ENCODE peak calls at places on chromosomes 11 and 22, in ten cellular contexts. One of them, this sample, is unnamed.

GRCh38 chr11:92409956-92410355 is 185.3 kb downstream of the FAT3 start:
- ATAC-seq in right lobe of liver: no peak
- ATAC-seq in left colon: no peak
- ATAC-seq in stimulated activated memory B cell treated with anti-CD40 and anti-IgM and Interleukin-4, amounts not matched to agents 10 μg/mL and 1 μg/mL and 100 μg/mL, for 72 hours: no peak
- ATAC-seq in natural killer cell: no peak
- ATAC-seq in aorta: no peak
- ATAC-seq in activated naive CD8-positive, alpha-beta T cell treated with anti-CD3 and anti-CD28 coated beads, Interleukin-2, amount 10 ng/mL, durations not matched to agents 7 days and 5 days: no peak
- ATAC-seq in Panc1: no peak
- ATAC-seq in activated CD8-positive, alpha-beta memory T cell treated with anti-CD3 and anti-CD28 coated beads, Interleukin-2, amount 10 ng/mL, durations not matched to agents 7 days and 5 days: no peak
- ATAC-seq in central memory CD8-positive, alpha-beta T cell: no peak
- ATAC-seq in this sample: no peak

GRCh38 chr11:34345012-34345804 is 12.6 kb downstream of the ABTB2 start:
- ATAC-seq in right lobe of liver: peak
- ATAC-seq in left colon: peak
- ATAC-seq in stimulated activated memory B cell treated with anti-CD40 and anti-IgM and Interleukin-4, amounts not matched to agents 10 μg/mL and 1 μg/mL and 100 μg/mL, for 72 hours: no peak
- ATAC-seq in natural killer cell: no peak
- ATAC-seq in aorta: no peak
- ATAC-seq in activated naive CD8-positive, alpha-beta T cell treated with anti-CD3 and anti-CD28 coated beads, Interleukin-2, amount 10 ng/mL, durations not matched to agents 7 days and 5 days: no peak
- ATAC-seq in Panc1: peak
- ATAC-seq in activated CD8-positive, alpha-beta memory T cell treated with anti-CD3 and anti-CD28 coated beads, Interleukin-2, amount 10 ng/mL, durations not matched to agents 7 days and 5 days: peak
- ATAC-seq in central memory CD8-positive, alpha-beta T cell: no peak
- ATAC-seq in this sample: no peak

GRCh38 chr11:27028653-27029052 is 12.0 kb upstream of the BBOX1 start:
- ATAC-seq in right lobe of liver: no peak
- ATAC-seq in left colon: no peak
- ATAC-seq in stimulated activated memory B cell treated with anti-CD40 and anti-IgM and Interleukin-4, amounts not matched to agents 10 μg/mL and 1 μg/mL and 100 μg/mL, for 72 hours: no peak
- ATAC-seq in natural killer cell: no peak
- ATAC-seq in aorta: peak
- ATAC-seq in activated naive CD8-positive, alpha-beta T cell treated with anti-CD3 and anti-CD28 coated beads, Interleukin-2, amount 10 ng/mL, durations not matched to agents 7 days and 5 days: no peak
- ATAC-seq in Panc1: no peak
- ATAC-seq in activated CD8-positive, alpha-beta memory T cell treated with anti-CD3 and anti-CD28 coated beads, Interleukin-2, amount 10 ng/mL, durations not matched to agents 7 days and 5 days: no peak
- ATAC-seq in central memory CD8-positive, alpha-beta T cell: no peak
- ATAC-seq in this sample: no peak

GRCh38 chr11:94790771-94791180 is 22.6 kb downstream of the AMOTL1 start:
- ATAC-seq in right lobe of liver: no peak
- ATAC-seq in left colon: no peak
- ATAC-seq in stimulated activated memory B cell treated with anti-CD40 and anti-IgM and Interleukin-4, amounts not matched to agents 10 μg/mL and 1 μg/mL and 100 μg/mL, for 72 hours: no peak
- ATAC-seq in natural killer cell: no peak
- ATAC-seq in aorta: no peak
- ATAC-seq in activated naive CD8-positive, alpha-beta T cell treated with anti-CD3 and anti-CD28 coated beads, Interleukin-2, amount 10 ng/mL, durations not matched to agents 7 days and 5 days: no peak
- ATAC-seq in Panc1: no peak
- ATAC-seq in activated CD8-positive, alpha-beta memory T cell treated with anti-CD3 and anti-CD28 coated beads, Interleukin-2, amount 10 ng/mL, durations not matched to agents 7 days and 5 days: no peak
- ATAC-seq in central memory CD8-positive, alpha-beta T cell: no peak
- ATAC-seq in this sample: no peak

GRCh38 chr11:64566915-64567882 is 23.8 kb upstream of the SLC22A12 start:
- ATAC-seq in right lobe of liver: peak
- ATAC-seq in left colon: no peak
- ATAC-seq in stimulated activated memory B cell treated with anti-CD40 and anti-IgM and Interleukin-4, amounts not matched to agents 10 μg/mL and 1 μg/mL and 100 μg/mL, for 72 hours: no peak
- ATAC-seq in natural killer cell: no peak
- ATAC-seq in aorta: no peak
- ATAC-seq in activated naive CD8-positive, alpha-beta T cell treated with anti-CD3 and anti-CD28 coated beads, Interleukin-2, amount 10 ng/mL, durations not matched to agents 7 days and 5 days: no peak
- ATAC-seq in Panc1: no peak
- ATAC-seq in activated CD8-positive, alpha-beta memory T cell treated with anti-CD3 and anti-CD28 coated beads, Interleukin-2, amount 10 ng/mL, durations not matched to agents 7 days and 5 days: no peak
- ATAC-seq in central memory CD8-positive, alpha-beta T cell: no peak
- ATAC-seq in this sample: peak

GRCh38 chr22:35334010-35334409 is 34.3 kb downstream of the TOM1 start:
- ATAC-seq in right lobe of liver: no peak
- ATAC-seq in left colon: no peak
- ATAC-seq in stimulated activated memory B cell treated with anti-CD40 and anti-IgM and Interleukin-4, amounts not matched to agents 10 μg/mL and 1 μg/mL and 100 μg/mL, for 72 hours: peak
- ATAC-seq in natural killer cell: no peak
- ATAC-seq in aorta: no peak
- ATAC-seq in activated naive CD8-positive, alpha-beta T cell treated with anti-CD3 and anti-CD28 coated beads, Interleukin-2, amount 10 ng/mL, durations not matched to agents 7 days and 5 days: no peak
- ATAC-seq in Panc1: no peak
- ATAC-seq in activated CD8-positive, alpha-beta memory T cell treated with anti-CD3 and anti-CD28 coated beads, Interleukin-2, amount 10 ng/mL, durations not matched to agents 7 days and 5 days: no peak
- ATAC-seq in central memory CD8-positive, alpha-beta T cell: no peak
- ATAC-seq in this sample: no peak

GRCh38 chr11:450809-451451 is 851 bp downstream of the PTDSS2 start:
- ATAC-seq in right lobe of liver: peak
- ATAC-seq in left colon: peak
- ATAC-seq in stimulated activated memory B cell treated with anti-CD40 and anti-IgM and Interleukin-4, amounts not matched to agents 10 μg/mL and 1 μg/mL and 100 μg/mL, for 72 hours: peak
- ATAC-seq in natural killer cell: peak
- ATAC-seq in aorta: no peak
- ATAC-seq in activated naive CD8-positive, alpha-beta T cell treated with anti-CD3 and anti-CD28 coated beads, Interleukin-2, amount 10 ng/mL, durations not matched to agents 7 days and 5 days: peak
- ATAC-seq in Panc1: peak
- ATAC-seq in activated CD8-positive, alpha-beta memory T cell treated with anti-CD3 and anti-CD28 coated beads, Interleukin-2, amount 10 ng/mL, durations not matched to agents 7 days and 5 days: peak
- ATAC-seq in central memory CD8-positive, alpha-beta T cell: peak
- ATAC-seq in this sample: no peak

GRCh38 chr11:130188585-130189347 is 29.2 kb downstream of the ST14 start:
- ATAC-seq in right lobe of liver: peak
- ATAC-seq in left colon: no peak
- ATAC-seq in stimulated activated memory B cell treated with anti-CD40 and anti-IgM and Interleukin-4, amounts not matched to agents 10 μg/mL and 1 μg/mL and 100 μg/mL, for 72 hours: no peak
- ATAC-seq in natural killer cell: no peak
- ATAC-seq in aorta: no peak
- ATAC-seq in activated naive CD8-positive, alpha-beta T cell treated with anti-CD3 and anti-CD28 coated beads, Interleukin-2, amount 10 ng/mL, durations not matched to agents 7 days and 5 days: no peak
- ATAC-seq in Panc1: peak
- ATAC-seq in activated CD8-positive, alpha-beta memory T cell treated with anti-CD3 and anti-CD28 coated beads, Interleukin-2, amount 10 ng/mL, durations not matched to agents 7 days and 5 days: no peak
- ATAC-seq in central memory CD8-positive, alpha-beta T cell: no peak
- ATAC-seq in this sample: no peak

GRCh38 chr11:63783925-63784592 is 15.5 kb upstream of the ZFTA start:
- ATAC-seq in right lobe of liver: peak
- ATAC-seq in left colon: no peak
- ATAC-seq in stimulated activated memory B cell treated with anti-CD40 and anti-IgM and Interleukin-4, amounts not matched to agents 10 μg/mL and 1 μg/mL and 100 μg/mL, for 72 hours: no peak
- ATAC-seq in natural killer cell: no peak
- ATAC-seq in aorta: no peak
- ATAC-seq in activated naive CD8-positive, alpha-beta T cell treated with anti-CD3 and anti-CD28 coated beads, Interleukin-2, amount 10 ng/mL, durations not matched to agents 7 days and 5 days: no peak
- ATAC-seq in Panc1: peak
- ATAC-seq in activated CD8-positive, alpha-beta memory T cell treated with anti-CD3 and anti-CD28 coated beads, Interleukin-2, amount 10 ng/mL, durations not matched to agents 7 days and 5 days: no peak
- ATAC-seq in central memory CD8-positive, alpha-beta T cell: no peak
- ATAC-seq in this sample: no peak

GRCh38 chr11:75779960-75780359 is 11.4 kb downstream of the DGAT2 start:
- ATAC-seq in right lobe of liver: no peak
- ATAC-seq in left colon: no peak
- ATAC-seq in stimulated activated memory B cell treated with anti-CD40 and anti-IgM and Interleukin-4, amounts not matched to agents 10 μg/mL and 1 μg/mL and 100 μg/mL, for 72 hours: no peak
- ATAC-seq in natural killer cell: no peak
- ATAC-seq in aorta: no peak
- ATAC-seq in activated naive CD8-positive, alpha-beta T cell treated with anti-CD3 and anti-CD28 coated beads, Interleukin-2, amount 10 ng/mL, durations not matched to agents 7 days and 5 days: no peak
- ATAC-seq in Panc1: no peak
- ATAC-seq in activated CD8-positive, alpha-beta memory T cell treated with anti-CD3 and anti-CD28 coated beads, Interleukin-2, amount 10 ng/mL, durations not matched to agents 7 days and 5 days: no peak
- ATAC-seq in central memory CD8-positive, alpha-beta T cell: no peak
- ATAC-seq in this sample: no peak

GRCh38 chr11:3685923-3686322 is 14.7 kb upstream of the CHRNA10 start:
- ATAC-seq in right lobe of liver: no peak
- ATAC-seq in left colon: peak
- ATAC-seq in stimulated activated memory B cell treated with anti-CD40 and anti-IgM and Interleukin-4, amounts not matched to agents 10 μg/mL and 1 μg/mL and 100 μg/mL, for 72 hours: no peak
- ATAC-seq in natural killer cell: no peak
- ATAC-seq in aorta: no peak
- ATAC-seq in activated naive CD8-positive, alpha-beta T cell treated with anti-CD3 and anti-CD28 coated beads, Interleukin-2, amount 10 ng/mL, durations not matched to agents 7 days and 5 days: no peak
- ATAC-seq in Panc1: peak
- ATAC-seq in activated CD8-positive, alpha-beta memory T cell treated with anti-CD3 and anti-CD28 coated beads, Interleukin-2, amount 10 ng/mL, durations not matched to agents 7 days and 5 days: no peak
- ATAC-seq in central memory CD8-positive, alpha-beta T cell: no peak
- ATAC-seq in this sample: no peak

GRCh38 chr11:64801591-64802369 is 1.2 kb downstream of the MAP4K2 start:
- ATAC-seq in right lobe of liver: no peak
- ATAC-seq in left colon: no peak
- ATAC-seq in stimulated activated memory B cell treated with anti-CD40 and anti-IgM and Interleukin-4, amounts not matched to agents 10 μg/mL and 1 μg/mL and 100 μg/mL, for 72 hours: no peak
- ATAC-seq in natural killer cell: no peak
- ATAC-seq in aorta: no peak
- ATAC-seq in activated naive CD8-positive, alpha-beta T cell treated with anti-CD3 and anti-CD28 coated beads, Interleukin-2, amount 10 ng/mL, durations not matched to agents 7 days and 5 days: no peak
- ATAC-seq in Panc1: no peak
- ATAC-seq in activated CD8-positive, alpha-beta memory T cell treated with anti-CD3 and anti-CD28 coated beads, Interleukin-2, amount 10 ng/mL, durations not matched to agents 7 days and 5 days: no peak
- ATAC-seq in central memory CD8-positive, alpha-beta T cell: no peak
- ATAC-seq in this sample: no peak

GRCh38 chr11:48043111-48043997 is 63.0 kb downstream of the PTPRJ start:
- ATAC-seq in right lobe of liver: no peak
- ATAC-seq in left colon: no peak
- ATAC-seq in stimulated activated memory B cell treated with anti-CD40 and anti-IgM and Interleukin-4, amounts not matched to agents 10 μg/mL and 1 μg/mL and 100 μg/mL, for 72 hours: peak
- ATAC-seq in natural killer cell: peak
- ATAC-seq in aorta: no peak
- ATAC-seq in activated naive CD8-positive, alpha-beta T cell treated with anti-CD3 and anti-CD28 coated beads, Interleukin-2, amount 10 ng/mL, durations not matched to agents 7 days and 5 days: peak
- ATAC-seq in Panc1: no peak
- ATAC-seq in activated CD8-positive, alpha-beta memory T cell treated with anti-CD3 and anti-CD28 coated beads, Interleukin-2, amount 10 ng/mL, durations not matched to agents 7 days and 5 days: peak
- ATAC-seq in central memory CD8-positive, alpha-beta T cell: no peak
- ATAC-seq in this sample: no peak